ENCODE peak calls at places on chromosomes 4 and X, in four cellular contexts. B, W, X and Y are unnamed samples. For H3K9me2, the result is how much of the 10 kb centered on the place peaks cover.

GRCh38 chr4:158046345-158046744 is 126.5 kb downstream of the GASK1B start:
- DNase-seq in W (no peak), B (no peak), X (no peak), Y (no peak)

GRCh38 chr4:180913750-180914149 is 1329.5 kb upstream of the TENM3 start:
- DNase-seq in X (no peak), B (peak), W (peak), Y (no peak)

GRCh38 chrX:9911479-9911878 is 55.7 kb upstream of the CLDN34 start:
- DNase-seq in B (no peak), X (no peak), W (peak), Y (no peak)

GRCh38 chr4:84394386-84394785 is 104.7 kb downstream of the NKX6-1 start:
- DNase-seq in B (no peak), X (no peak), W (no peak), Y (no peak)

GRCh38 chr4:58064618-58065017 is 954.4 kb upstream of the IGFBP7 start:
- DNase-seq in B (no peak), W (no peak), X (no peak), Y (peak)

GRCh38 chr4:3158841-3159240 is 84.4 kb downstream of the HTT start:
- DNase-seq in X (no peak), B (no peak), W (no peak), Y (no peak)

GRCh38 chrX:129472116-129472515 is 51.2 kb downstream of the SMARCA1 start:
- DNase-seq in B (no peak), X (no peak), W (peak), Y (no peak)

GRCh38 chrX:22629105-22629725 is 356.5 kb downstream of the CBLL2 start:
- DNase-seq in X (no peak), W (peak), B (no peak), Y (no peak)

GRCh38 chr4:68872442-68873217 is 56.8 kb downstream of the UGT2B10 start:
- DNase-seq in B (no peak), X (no peak), W (no peak), Y (peak)

GRCh38 chr4:110091426-110091825 is 107.0 kb downstream of the ELOVL6 start:
- DNase-seq in B (peak), W (peak), X (no peak), Y (no peak)

GRCh38 chrX:8730812-8731578 is 942 bp downstream of the ANOS1 start:
- DNase-seq in W (no peak), B (no peak), X (peak), Y (peak)

GRCh38 chrX:14964500-14964899 is 91.3 kb downstream of the MOSPD2 start:
- DNase-seq in X (no peak), B (peak), W (peak), Y (no peak)

GRCh38 chr4:3292571-3293409 is at the start of gene RGS12:
- DNase-seq in B (peak), X (peak), W (peak), Y (peak)

GRCh38 chr4:173506780-173507211 is 23.2 kb downstream of the HAND2 start:
- DNase-seq in X (peak), W (no peak), B (no peak), Y (no peak)

GRCh38 chrX:153766098-153766817 is 2.2 kb downstream of the PLXNB3 start:
- DNase-seq in W (peak), B (no peak), X (peak), Y (peak)

GRCh38 chrX:17738002-17738713 is 865 bp downstream of the SCML1 start:
- DNase-seq in W (peak), B (no peak), X (peak), Y (peak)

GRCh38 chrX:77785400-77785745 is 643 bp downstream of the ATRX start:
- DNase-seq in X (peak), B (no peak), W (peak), Y (peak)

GRCh38 chr4:108049406-108049805 is 59.7 kb downstream of the HADH start:
- DNase-seq in W (no peak), X (no peak), B (no peak), Y (no peak)

GRCh38 chr4:25861951-25862410 is 807 bp downstream of the SEL1L3 start:
- DNase-seq in W (peak), B (no peak), X (no peak), Y (peak)

GRCh38 chr4:140150636-140150885 is 3.4 kb downstream of the MAML3 start:
- DNase-seq in X (no peak), B (no peak), W (no peak), Y (no peak)

GRCh38 chrX:153624196-153625091 is 22.6 kb upstream of the DUSP9 start:
- DNase-seq in X (no peak), B (no peak), W (no peak), Y (no peak)

GRCh38 chrX:623599-624323 is 6.8 kb upstream of the SHOX start:
- DNase-seq in B (no peak), X (no peak), W (peak), Y (no peak)

GRCh38 chr4:73345399-73345975 is 58.6 kb upstream of the ALB start:
- DNase-seq in W (no peak), X (no peak), B (no peak), Y (peak)

GRCh38 chr4:108592674-108592986 is 27.7 kb upstream of the RPL34 start:
- DNase-seq in X (no peak), B (no peak), W (no peak), Y (no peak)

DNA sequence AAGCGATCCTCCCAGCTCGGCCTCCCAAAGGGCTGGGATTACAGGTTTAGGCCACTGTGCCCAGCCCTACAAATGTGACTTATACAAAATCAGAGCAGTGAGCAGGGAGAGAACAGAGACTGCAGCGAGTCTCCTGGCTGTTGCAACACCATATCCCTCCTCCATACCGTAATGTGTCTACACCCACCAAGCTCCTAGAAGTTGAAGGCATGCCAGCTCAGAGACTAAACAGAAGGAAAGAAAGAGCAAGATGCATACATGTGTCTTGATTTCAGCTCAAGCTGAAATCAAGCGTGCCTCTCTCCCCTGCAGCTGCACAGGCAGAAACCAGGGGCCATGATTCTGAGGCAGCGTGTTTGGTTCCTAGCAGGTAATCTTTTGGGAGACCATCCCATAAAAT is 34.7 kb downstream of the AFAP1 start:
- DNase-seq in X (no peak), W (peak), B (no peak), Y (peak)
- H3K4me3 ChIP-seq in X (peak), W (peak), B (no peak), Y (no peak)

DNA sequence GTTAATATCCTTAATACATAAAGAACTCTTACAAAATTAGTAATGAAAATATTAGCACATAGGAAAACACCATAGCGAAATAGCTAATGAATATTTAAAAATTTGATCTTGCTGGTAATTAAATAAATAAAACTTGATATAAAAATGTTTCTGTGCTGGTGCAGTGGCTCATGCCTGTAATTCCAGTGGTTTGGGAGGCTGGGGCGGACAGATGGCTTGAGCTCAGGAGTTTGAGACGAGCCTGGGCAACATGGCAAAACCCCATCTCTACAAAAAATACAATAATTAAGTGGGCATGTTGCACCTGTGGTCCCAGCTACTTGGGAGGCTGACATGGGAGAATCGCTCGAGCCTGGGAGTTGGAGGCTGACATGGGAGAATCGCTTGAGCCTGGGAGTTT is 7.6 kb downstream of the FAM199X start:
- DNase-seq in X (no peak), W (no peak), B (no peak), Y (no peak)
- H3K9me2 ChIP-seq in X (under half), W (under half), B (under half), Y (under half)

GRCh38 chr4:123785515-123785914 is 388.9 kb downstream of the SPRY1 start:
- DNase-seq in W (peak), X (no peak), B (no peak), Y (no peak)
- TF ChIP-seq EZH2phosphoT487 in W (peak), X (no peak), B (no peak), Y (no peak)

DNA sequence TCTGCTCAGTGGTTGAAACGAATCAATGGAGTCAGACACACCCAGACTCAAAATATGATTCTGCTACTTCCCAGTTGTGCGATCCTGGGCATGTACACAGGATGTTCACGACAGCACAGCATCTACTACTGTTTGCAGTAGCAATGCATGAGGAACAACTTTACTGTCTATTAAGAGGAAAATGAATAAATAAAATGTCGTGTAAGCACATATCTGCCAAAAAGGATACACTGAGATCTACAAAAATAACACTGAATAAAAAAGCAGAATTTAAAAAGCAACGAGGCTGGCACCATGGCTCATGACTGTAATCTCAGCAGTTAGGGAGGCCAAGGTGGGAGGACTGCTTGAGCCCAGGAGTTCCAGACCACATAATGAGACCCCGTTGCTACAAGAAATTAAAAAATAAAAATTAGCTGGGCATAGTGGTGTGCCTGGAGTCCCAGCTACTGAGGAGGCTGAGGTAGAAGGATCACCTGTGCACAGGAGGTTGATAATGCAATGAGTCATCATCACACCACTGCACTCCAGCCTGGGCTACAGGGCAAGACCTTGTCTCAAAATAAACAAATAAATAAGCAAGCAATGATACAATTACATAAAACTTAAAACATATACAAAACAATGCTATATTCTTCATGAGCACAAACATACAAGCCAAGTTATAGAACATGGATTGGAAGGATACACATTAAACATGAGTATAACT is 8.7 kb downstream of the CFAP97 start:
- DNase-seq in B (no peak), W (no peak), X (no peak), Y (no peak)
- H3K4me3 ChIP-seq in B (no peak), W (no peak), X (no peak), Y (no peak)

GRCh38 chrX:137427061-137427778 is 138.7 kb upstream of the ZIC3 start:
- DNase-seq in X (no peak), B (no peak), W (no peak), Y (no peak)
- H3K9me2 ChIP-seq in X (under half), B (under half), W (under half), Y (under half)

DNA sequence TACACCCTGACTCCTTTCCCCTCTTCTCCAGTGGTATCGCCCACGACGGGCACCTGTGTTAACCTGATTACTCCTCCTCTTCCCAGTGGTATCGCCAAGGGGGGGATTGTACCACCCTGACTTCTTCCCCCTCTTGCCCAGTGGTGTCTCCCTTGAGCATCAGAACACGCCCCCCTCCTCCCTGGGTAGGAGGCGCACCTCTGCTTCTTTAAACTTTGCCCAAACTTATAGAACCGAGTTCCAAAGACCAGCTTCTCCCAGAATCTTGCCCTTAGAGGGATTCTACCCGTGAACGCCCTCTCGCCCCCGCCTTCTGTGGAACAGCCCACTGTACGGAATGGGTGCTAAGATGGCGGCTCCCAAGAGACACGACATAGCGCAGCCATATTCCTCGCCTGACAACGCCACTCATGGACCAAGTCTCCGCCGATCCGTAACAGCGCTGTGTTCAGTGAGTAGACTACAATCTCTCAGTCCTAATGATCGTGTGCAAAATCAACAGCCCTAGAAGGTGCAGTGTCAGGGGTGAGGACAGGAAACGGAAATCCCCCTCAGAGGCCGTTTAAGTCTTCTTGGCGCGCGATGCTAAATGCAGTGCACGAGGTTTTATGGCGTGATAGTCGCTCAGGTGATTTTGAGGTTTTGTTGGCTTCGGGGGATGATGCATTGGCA is 4.2 kb upstream of the ZNF157 start:
- DNase-seq in X (peak), B (no peak), W (peak), Y (peak)
- TF ChIP-seq EZH2phosphoT487 in X (no peak), B (no peak), W (no peak), Y (no peak)

DNA sequence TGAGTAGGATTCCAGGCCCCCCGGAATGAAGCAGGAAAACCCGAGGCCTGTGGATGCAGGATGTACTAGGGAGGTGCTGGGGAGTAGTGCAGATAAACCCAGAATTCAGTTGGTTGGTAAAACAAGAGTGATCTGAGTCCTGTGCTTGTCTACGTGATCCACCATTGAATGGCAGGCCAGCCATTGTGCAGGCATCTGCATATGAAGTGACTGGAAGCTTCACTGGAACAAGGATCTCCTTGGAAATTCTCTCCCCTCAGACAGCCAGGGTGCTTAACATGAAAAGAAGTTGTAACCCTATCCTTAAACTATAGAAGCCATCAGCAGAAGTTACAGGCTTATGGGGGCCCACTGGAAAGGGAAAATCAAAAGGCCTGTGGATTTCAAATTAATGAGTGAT is 656 bp upstream of the GSPT2 start:
- DNase-seq in X (peak), B (no peak), W (no peak), Y (no peak)
- H3K4me3 ChIP-seq in X (no peak), B (no peak), W (peak), Y (no peak)

GRCh38 chr4:54540931-54541330 is 116.8 kb upstream of the KIT start:
- DNase-seq in B (no peak), W (no peak), X (no peak), Y (no peak)

GRCh38 chr4:54542119-54542438 is 115.7 kb upstream of the KIT start:
- DNase-seq in B (no peak), X (no peak), W (peak), Y (no peak)

GRCh38 chr4:54543088-54543795 is 114.5 kb upstream of the KIT start:
- DNase-seq in B (no peak), X (no peak), W (peak), Y (no peak)

GRCh38 chr4:54541426-54542118 is 116.2 kb upstream of the KIT start:
- DNase-seq in B (no peak), W (peak), X (no peak), Y (no peak)

DNA sequence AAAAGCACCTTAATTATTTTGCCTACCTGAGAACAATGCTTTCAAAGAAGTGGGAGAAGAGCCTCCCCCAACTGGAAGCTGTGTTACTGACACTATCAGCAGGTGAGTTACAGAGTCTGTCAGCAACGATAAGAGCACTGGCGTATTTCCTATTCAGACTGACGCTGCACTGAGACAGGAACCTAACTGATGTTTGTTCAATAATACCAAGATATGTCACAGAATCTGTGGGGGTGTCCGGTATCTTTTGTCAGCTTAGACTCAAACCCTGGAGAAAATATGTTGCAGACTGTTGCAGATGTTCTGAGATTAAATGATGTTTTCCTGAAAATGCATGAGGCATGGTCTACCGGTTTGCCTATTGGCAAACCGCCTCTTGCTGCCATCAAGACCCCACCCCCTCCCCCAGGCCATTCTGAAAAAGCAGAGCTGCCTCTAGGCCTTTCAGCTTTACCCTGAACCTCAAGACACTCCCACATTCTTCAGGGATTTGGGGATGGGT is 115.2 kb upstream of the KIT start:
- DNase-seq in B (no peak), X (no peak), W (no peak), Y (no peak)
- H3K9me2 ChIP-seq in B (under half), X (under half), W (under half), Y (under half)

GRCh38 chr4:61298178-61298740 is 98.1 kb downstream of the ADGRL3 start:
- DNase-seq in B (no peak), W (no peak), X (no peak), Y (no peak)
- TF ChIP-seq EZH2phosphoT487 in B (no peak), W (no peak), X (no peak), Y (no peak)

DNA sequence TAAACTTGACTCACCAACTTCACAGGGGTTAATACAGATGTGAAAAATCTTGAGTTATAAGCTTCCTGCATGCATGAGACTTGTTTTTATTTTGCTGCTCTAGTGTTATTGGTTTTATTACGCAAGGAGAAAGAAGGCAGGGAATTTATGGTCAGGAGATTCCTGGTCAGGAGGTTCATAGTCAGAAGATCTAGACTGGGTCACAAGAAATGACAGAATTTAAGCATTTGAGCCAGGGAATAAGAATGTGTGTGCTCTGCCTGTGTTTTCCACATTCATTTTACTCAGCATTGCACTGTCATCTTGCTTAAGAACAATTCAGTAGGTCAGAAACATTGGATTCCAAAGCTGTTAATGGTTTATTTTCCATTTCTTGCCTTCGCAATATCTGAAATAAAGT is 2522.1 kb downstream of the ARAP2 start:
- DNase-seq in W (peak), X (no peak), B (no peak), Y (no peak)
- H3K4me3 ChIP-seq in W (peak), X (no peak), B (no peak), Y (no peak)